ENCODE peak calls at places on chromosomes 3 and 15, in five cellular contexts. A is heart right ventricle, N is prostate gland, X is A549, J is stomach. Z is an unnamed sample. For H3K4me1, the result is how much of the 10 kb centered on the place peaks cover.

GRCh38 chr3:157836022-157836421 is 270.2 kb downstream of the SHOX2 start:
- DNase-seq in A (no peak), N (no peak), X (no peak), J (no peak), Z (no peak)

GRCh38 chr15:62362608-62363007 is 197.5 kb upstream of the C2CD4B start:
- DNase-seq in A (no peak), N (no peak), X (no peak), J (no peak), Z (no peak)

GRCh38 chr3:114712728-114713492 is 419.1 kb downstream of the TIGIT start:
- DNase-seq in A (no peak), N (no peak), X (no peak), J (no peak), Z (no peak)

GRCh38 chr3:186882881-186883685 is 40.6 kb downstream of the ADIPOQ start:
- DNase-seq in A (no peak), N (no peak), X (peak), J (no peak), Z (no peak)

GRCh38 chr3:36944641-36945270 is at the start of gene TRANK1:
- DNase-seq in A (peak), N (peak), X (peak), J (peak), Z (peak)

GRCh38 chr3:162643245-162643644 is 1146.6 kb downstream of the OTOL1 start:
- DNase-seq in A (no peak), N (no peak), X (no peak), J (no peak), Z (no peak)

GRCh38 chr3:72745146-72745976 is 102.9 kb downstream of the SHQ1 start:
- DNase-seq in A (no peak), N (no peak), X (no peak), J (peak), Z (no peak)

GRCh38 chr3:95718168-95718567 is 1096.2 kb upstream of the EPHA6 start:
- DNase-seq in A (no peak), N (no peak), X (no peak), J (no peak), Z (no peak)

GRCh38 chr3:28994161-28994905 is 286.5 kb upstream of the RBMS3 start:
- DNase-seq in A (no peak), N (no peak), X (no peak), J (no peak), Z (no peak)

GRCh38 chr3:158830391-158830790 is 28.5 kb downstream of the MFSD1 start:
- DNase-seq in A (no peak), N (no peak), X (no peak), J (no peak), Z (no peak)

GRCh38 chr3:89467886-89468479 is 360.6 kb downstream of the EPHA3 start:
- DNase-seq in A (peak), N (no peak), X (no peak), J (no peak), Z (no peak)

GRCh38 chr3:192901435-192901834 is 16.2 kb downstream of the MB21D2 start:
- DNase-seq in A (no peak), N (no peak), X (peak), J (no peak), Z (no peak)

GRCh38 chr15:82129769-82130168 is 84.0 kb upstream of the MEX3B start:
- DNase-seq in A (no peak), N (no peak), X (peak), J (no peak), Z (no peak)

GRCh38 chr15:59260090-59260489 is 53.4 kb downstream of the LDHAL6B start:
- DNase-seq in A (no peak), N (no peak), X (no peak), J (no peak), Z (no peak)

GRCh38 chr3:121431717-121432517 is 113.9 kb downstream of the POLQ start:
- DNase-seq in A (peak), N (peak), X (no peak), J (no peak), Z (peak)

GRCh38 chr15:61796056-61796455 is 264.2 kb downstream of the VPS13C start:
- DNase-seq in A (no peak), N (no peak), X (no peak), J (no peak), Z (no peak)

GRCh38 chr3:143644370-143645089 is 203.7 kb downstream of the SLC9A9 start:
- DNase-seq in A (peak), N (peak), X (peak), J (peak), Z (peak)

GRCh38 chr3:52109556-52110380 is 44.5 kb downstream of the POC1A start:
- DNase-seq in A (no peak), N (no peak), X (no peak), J (no peak), Z (peak)

GRCh38 chr3:142852009-142852408 is 36.9 kb downstream of the PCOLCE2 start:
- DNase-seq in A (no peak), N (no peak), X (no peak), J (no peak), Z (no peak)

GRCh38 chr3:70849911-70850699 is 537.7 kb upstream of the MDFIC2 start:
- DNase-seq in A (peak), N (peak), X (peak), J (no peak), Z (peak)

GRCh38 chr3:185960518-185961288 is 22.9 kb upstream of the TRA2B start:
- DNase-seq in A (no peak), N (no peak), X (peak), J (no peak), Z (no peak)

DNA sequence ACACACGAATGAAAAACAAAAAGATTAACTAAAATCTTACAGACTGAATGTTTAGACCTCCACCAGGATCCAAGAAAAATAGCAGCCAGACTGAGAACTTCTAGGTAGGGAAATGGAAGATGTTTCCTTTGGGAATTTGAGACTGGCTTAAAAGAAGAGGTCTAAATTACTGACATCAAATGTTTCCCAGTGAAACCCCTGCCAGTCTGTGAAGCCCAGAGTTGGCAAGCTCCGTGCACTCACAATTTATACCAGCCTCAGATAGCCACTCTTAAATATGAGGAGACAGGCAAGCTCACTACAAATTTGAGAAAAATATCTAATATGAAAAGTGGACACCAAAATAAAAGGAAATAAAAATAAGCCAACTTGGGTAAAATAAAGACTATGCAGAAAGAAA is 700.5 kb upstream of the ZNF385D start:
- DNase-seq in A (no peak), N (no peak), X (no peak), J (no peak), Z (no peak)
- H3K4me1 ChIP-seq in A (under half), N (under half), X (under half), J (under half), Z (under half)

GRCh38 chr3:39383913-39384664 is 919 bp downstream of the SLC25A38 start:
- DNase-seq in A (peak), N (peak), X (peak), J (peak), Z (peak)
- TF ChIP-seq CTCF in A (peak), N (peak), X (no peak), J (peak), Z (peak)

GRCh38 chr15:93024716-93025624 is 64.0 kb downstream of the RGMA start:
- DNase-seq in A (no peak), N (no peak), X (no peak), J (no peak), Z (no peak)
- H3K27ac ChIP-seq in A (no peak), N (no peak), X (no peak), J (peak), Z (no peak)

GRCh38 chr15:91952216-91952615 is 98.7 kb downstream of the SLCO3A1 start:
- DNase-seq in A (no peak), N (no peak), X (no peak), J (no peak), Z (no peak)
- H3K4me1 ChIP-seq in A (half or more), N (under half), X (under half), J (under half), Z (under half)

DNA sequence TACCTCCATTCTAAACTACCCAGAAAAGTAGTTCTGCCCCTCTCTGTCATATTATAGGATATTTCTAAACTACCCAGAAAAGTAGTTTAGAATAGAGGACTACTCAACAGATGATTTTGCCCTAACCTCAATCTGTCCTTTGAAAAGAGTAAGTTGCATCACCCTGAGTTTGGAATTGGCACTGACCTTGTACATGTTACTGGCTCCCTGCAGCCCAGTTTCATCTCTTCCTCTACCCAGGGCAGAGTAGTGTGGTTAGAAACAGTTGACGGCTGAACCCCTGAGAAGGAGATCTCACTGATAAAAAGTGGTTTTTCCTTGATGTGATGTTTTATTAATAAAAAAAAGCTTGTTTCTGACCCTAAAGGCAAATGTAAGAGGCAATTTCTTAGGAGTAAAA is 340.5 kb upstream of the NECTIN3 start:
- DNase-seq in A (no peak), N (no peak), X (no peak), J (no peak), Z (no peak)
- TF ChIP-seq CTCF in A (no peak), N (no peak), X (no peak), J (no peak), Z (no peak)

DNA sequence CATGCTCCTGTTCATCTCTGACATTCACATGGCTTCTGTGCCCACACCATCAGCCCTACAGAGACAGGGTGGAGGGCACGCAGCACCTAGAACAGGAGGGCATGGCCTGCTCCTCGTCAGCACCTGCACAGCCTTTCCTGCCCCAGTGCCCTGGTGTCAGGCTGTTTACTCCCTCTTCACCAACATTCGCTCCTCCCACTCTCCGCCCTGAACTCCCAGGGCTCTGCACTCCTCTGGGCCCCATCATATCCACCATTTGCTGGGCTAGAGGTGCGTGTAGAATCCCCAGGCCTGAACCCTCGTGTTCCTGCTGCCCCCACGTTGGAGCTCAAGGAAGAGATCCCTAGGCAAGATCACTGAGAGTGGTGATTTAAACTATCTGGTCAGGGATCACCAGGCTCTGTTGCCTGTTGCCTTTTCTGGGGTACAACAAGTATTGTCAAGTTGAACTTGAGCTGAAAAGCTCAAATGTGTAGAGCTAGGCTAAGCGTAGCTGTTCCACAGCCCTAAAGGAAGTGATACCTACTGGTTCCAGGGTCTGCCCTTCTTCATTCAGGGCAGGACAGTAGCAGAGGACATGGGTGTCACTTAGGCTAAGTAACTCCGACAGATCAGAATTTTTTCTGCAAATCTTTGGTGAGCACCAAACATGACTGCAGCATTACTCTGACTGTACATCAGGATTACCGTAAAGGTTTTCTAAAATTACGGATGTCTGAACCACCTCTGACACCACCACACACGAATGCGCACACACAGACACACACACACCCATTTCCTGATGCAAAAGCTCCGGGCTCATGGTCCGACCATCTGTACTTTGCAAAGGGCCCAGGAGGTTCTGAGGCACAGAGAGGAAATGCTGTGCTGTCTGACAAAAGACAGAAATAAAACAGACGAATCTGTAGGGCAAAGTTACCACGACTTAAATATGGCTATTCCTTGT is 43.7 kb upstream of the GNB5 start:
- DNase-seq in A (no peak), N (no peak), X (no peak), J (no peak), Z (no peak)
- H3K27ac ChIP-seq in A (no peak), N (no peak), X (no peak), J (no peak), Z (no peak)

GRCh38 chr15:37847776-37848175 is 86.7 kb upstream of the TMCO5A start:
- DNase-seq in A (no peak), N (no peak), X (no peak), J (no peak), Z (no peak)
- H3K4me1 ChIP-seq in A (under half), N (under half), X (under half), J (under half), Z (under half)

GRCh38 chr3:129224984-129225393 is 24.4 kb upstream of the COPG1 start:
- DNase-seq in A (peak), N (peak), X (peak), J (peak), Z (peak)
- TF ChIP-seq CTCF in A (no peak), N (no peak), X (no peak), J (no peak), Z (peak)